ENCODE peak calls at places on chromosome 4, in eight cellular contexts. W is H54, L is suprapubic skin, E is K562, H is GM12892, B is ovary, O is uterus, Z is lower leg skin. R is an unnamed sample.

GRCh38 chr4:86595426-86595805 is 1.3 kb downstream of the PTPN13 start:
- DNase-seq in W (no peak), L (no peak), E (no peak), H (no peak), B (no peak), O (no peak), Z (no peak), R (no peak)

GRCh38 chr4:176377705-176378302 is 58.0 kb downstream of the SPCS3 start:
- DNase-seq in W (no peak), L (no peak), E (no peak), H (no peak), B (no peak), O (no peak), Z (no peak), R (no peak)

GRCh38 chr4:76194325-76194724 is 19.3 kb downstream of the SCARB2 start:
- DNase-seq in W (peak), L (no peak), E (peak), H (no peak), B (no peak), O (no peak), Z (no peak), R (no peak)

GRCh38 chr4:174999407-174999806 is 81.2 kb downstream of the ADAM29 start:
- DNase-seq in W (no peak), L (no peak), E (no peak), H (no peak), B (no peak), O (no peak), Z (no peak), R (no peak)

GRCh38 chr4:1511441-1512041 is 105.3 kb upstream of the NKX1-1 start:
- DNase-seq in W (no peak), L (no peak), E (peak), H (no peak), B (peak), O (peak), Z (peak), R (no peak)

GRCh38 chr4:187908731-187909130 is 86.8 kb upstream of the ZFP42 start:
- DNase-seq in W (no peak), L (no peak), E (no peak), H (no peak), B (no peak), O (no peak), Z (no peak), R (no peak)

GRCh38 chr4:148214529-148215166 is 227.6 kb downstream of the NR3C2 start:
- DNase-seq in W (no peak), L (no peak), E (no peak), H (no peak), B (peak), O (peak), Z (peak), R (no peak)

GRCh38 chr4:157043131-157043530 is 32.8 kb upstream of the GLRB start:
- DNase-seq in W (no peak), L (no peak), E (no peak), H (no peak), B (no peak), O (no peak), Z (no peak), R (no peak)

GRCh38 chr4:122826596-122827257 is at the start of gene FGF2:
- DNase-seq in W (no peak), L (peak), E (peak), H (peak), B (peak), O (peak), Z (peak), R (peak)

GRCh38 chr4:616911-617643 is 8.3 kb upstream of the PDE6B start:
- DNase-seq in W (no peak), L (peak), E (no peak), H (no peak), B (peak), O (no peak), Z (no peak), R (no peak)

GRCh38 chr4:124322234-124322831 is 390.2 kb downstream of the ANKRD50 start:
- DNase-seq in W (no peak), L (no peak), E (peak), H (no peak), B (no peak), O (no peak), Z (no peak), R (no peak)

GRCh38 chr4:163540448-163540847 is 46.0 kb downstream of the TMA16 start:
- DNase-seq in W (no peak), L (no peak), E (no peak), H (no peak), B (no peak), O (no peak), Z (no peak), R (no peak)

GRCh38 chr4:170004656-170005250 is 21.4 kb downstream of the MFAP3L start:
- DNase-seq in W (no peak), L (no peak), E (no peak), H (no peak), B (no peak), O (no peak), Z (no peak), R (no peak)

GRCh38 chr4:122821097-122821496 is 5.5 kb upstream of the FGF2 start:
- DNase-seq in W (no peak), L (no peak), E (no peak), H (no peak), B (no peak), O (no peak), Z (no peak), R (no peak)

GRCh38 chr4:148935179-148935578 is 493.0 kb upstream of the NR3C2 start:
- DNase-seq in W (no peak), L (no peak), E (no peak), H (no peak), B (no peak), O (no peak), Z (no peak), R (no peak)

GRCh38 chr4:13399257-13399656 is 84.9 kb downstream of the RAB28 start:
- DNase-seq in W (peak), L (no peak), E (peak), H (no peak), B (no peak), O (no peak), Z (no peak), R (no peak)

GRCh38 chr4:109751852-109752251 is 22.0 kb upstream of the PLA2G12A start:
- DNase-seq in W (no peak), L (no peak), E (no peak), H (no peak), B (no peak), O (no peak), Z (no peak), R (no peak)

GRCh38 chr4:41994461-41994860 is 4.1 kb downstream of the SLC30A9 start:
- DNase-seq in W (no peak), L (no peak), E (no peak), H (no peak), B (no peak), O (no peak), Z (no peak), R (no peak)

GRCh38 chr4:41991916-41992767 is 1.8 kb downstream of the SLC30A9 start:
- DNase-seq in W (no peak), L (no peak), E (no peak), H (no peak), B (no peak), O (no peak), Z (no peak), R (no peak)

GRCh38 chr4:41992967-41993857 is 2.9 kb downstream of the SLC30A9 start:
- DNase-seq in W (no peak), L (no peak), E (no peak), H (no peak), B (no peak), O (no peak), Z (no peak), R (no peak)

GRCh38 chr4:41990029-41990382 is 324 bp upstream of the SLC30A9 start:
- DNase-seq in W (no peak), L (no peak), E (no peak), H (no peak), B (no peak), O (no peak), Z (no peak), R (no peak)

DNA sequence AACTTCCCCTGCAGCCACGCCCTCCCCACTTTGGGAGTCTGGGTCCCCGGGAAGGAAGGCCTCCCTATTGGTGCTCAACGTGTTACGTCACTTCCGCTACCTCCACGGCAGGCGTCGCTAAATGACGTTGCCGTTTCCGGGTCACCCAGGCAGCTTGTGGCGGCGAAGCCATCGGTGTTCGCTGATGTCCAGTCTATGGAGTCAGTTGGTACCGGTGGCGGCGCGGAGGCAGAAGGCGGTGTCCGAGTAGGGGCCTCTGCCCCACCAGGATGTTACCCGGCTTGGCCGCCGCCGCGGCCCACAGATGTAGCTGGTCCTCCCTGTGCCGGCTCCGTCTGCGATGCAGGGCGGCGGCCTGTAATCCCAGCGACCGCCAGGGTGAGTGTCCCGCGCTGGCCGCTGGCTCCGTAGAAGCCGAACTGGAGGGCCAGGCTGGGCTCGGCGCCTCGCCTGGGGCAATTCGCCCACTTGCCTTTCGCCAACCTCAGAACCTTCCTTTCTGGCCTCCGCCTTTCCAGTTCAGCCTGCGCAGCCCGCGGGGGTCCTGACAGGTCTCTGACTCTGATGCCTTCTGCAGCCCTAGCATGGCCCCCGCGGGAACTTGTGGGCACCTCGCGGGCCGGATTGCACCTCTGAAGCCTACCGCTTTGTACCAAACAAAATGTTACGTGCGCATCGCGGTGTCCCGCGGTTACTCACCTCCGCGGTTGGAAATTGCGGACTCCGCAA is at the start of gene SLC30A9:
- DNase-seq in W (peak), L (peak), E (peak), H (peak), B (peak), O (peak), Z (peak), R (peak)
- TF ChIP-seq POLR2A in W (peak), L (peak), E (peak), H (peak), B (peak), O (peak), Z (peak), R (peak)

GRCh38 chr4:6782147-6782845 is at the start of gene KIAA0232:
- DNase-seq in W (peak), L (peak), E (peak), H (peak), B (peak), O (peak), Z (peak), R (peak)

GRCh38 chr4:6781561-6781960 is 966 bp upstream of the KIAA0232 start:
- DNase-seq in W (no peak), L (no peak), E (no peak), H (no peak), B (no peak), O (peak), Z (no peak), R (no peak)

GRCh38 chr4:6782846-6783110 is 251 bp downstream of the KIAA0232 start:
- DNase-seq in W (no peak), L (no peak), E (no peak), H (no peak), B (no peak), O (no peak), Z (no peak), R (no peak)

GRCh38 chr4:6785572-6785925 is 3.0 kb downstream of the KIAA0232 start:
- DNase-seq in W (no peak), L (no peak), E (no peak), H (no peak), B (no peak), O (no peak), Z (no peak), R (no peak)

DNA sequence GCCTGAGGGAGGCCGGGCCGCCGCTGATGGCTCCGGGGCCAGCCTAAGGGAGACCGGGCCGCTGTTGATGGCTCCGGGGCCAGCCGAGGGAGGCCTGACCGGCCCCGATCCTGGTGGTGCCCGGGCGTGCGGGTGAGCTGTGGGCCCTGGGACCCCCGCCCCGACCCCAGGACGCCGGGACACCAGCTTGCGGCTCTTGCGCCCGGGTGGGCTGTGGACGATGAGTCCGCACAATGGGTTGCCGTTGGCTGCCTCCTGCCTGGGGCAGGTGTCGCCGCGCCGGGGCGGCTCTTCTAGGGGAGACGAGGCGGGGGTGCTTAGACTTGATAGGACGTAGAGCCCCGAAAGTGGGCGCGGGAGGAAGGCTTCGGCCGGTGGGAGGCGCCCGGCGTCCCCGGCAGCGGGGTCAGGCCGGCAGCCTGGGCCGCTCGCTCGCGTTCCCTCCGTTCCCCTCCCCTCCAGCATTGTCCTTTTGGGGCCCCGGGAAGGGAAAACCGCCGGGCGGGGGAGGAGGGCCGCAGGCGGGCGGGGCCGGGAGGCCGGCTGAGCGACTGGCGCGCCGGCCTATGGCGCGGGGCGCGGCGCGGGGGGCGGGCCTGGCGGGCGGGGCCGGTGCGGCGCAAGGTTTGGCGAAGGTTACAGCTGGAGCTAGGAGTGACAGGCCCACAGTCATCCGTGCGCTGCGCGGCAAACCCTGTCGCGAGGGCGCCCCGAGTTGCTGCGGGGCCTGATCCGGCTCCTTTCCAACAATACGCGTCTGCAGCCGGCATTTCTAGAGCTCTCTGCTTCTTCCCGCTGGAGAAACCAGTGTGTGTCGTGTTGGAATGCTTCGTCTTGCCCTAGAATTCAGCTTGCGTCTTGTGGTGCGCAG is 819 bp downstream of the KIAA0232 start:
- DNase-seq in W (peak), L (peak), E (peak), H (peak), B (peak), O (peak), Z (peak), R (peak)
- TF ChIP-seq POLR2A in W (peak), L (peak), E (peak), H (peak), B (peak), O (peak), Z (peak), R (peak)

DNA sequence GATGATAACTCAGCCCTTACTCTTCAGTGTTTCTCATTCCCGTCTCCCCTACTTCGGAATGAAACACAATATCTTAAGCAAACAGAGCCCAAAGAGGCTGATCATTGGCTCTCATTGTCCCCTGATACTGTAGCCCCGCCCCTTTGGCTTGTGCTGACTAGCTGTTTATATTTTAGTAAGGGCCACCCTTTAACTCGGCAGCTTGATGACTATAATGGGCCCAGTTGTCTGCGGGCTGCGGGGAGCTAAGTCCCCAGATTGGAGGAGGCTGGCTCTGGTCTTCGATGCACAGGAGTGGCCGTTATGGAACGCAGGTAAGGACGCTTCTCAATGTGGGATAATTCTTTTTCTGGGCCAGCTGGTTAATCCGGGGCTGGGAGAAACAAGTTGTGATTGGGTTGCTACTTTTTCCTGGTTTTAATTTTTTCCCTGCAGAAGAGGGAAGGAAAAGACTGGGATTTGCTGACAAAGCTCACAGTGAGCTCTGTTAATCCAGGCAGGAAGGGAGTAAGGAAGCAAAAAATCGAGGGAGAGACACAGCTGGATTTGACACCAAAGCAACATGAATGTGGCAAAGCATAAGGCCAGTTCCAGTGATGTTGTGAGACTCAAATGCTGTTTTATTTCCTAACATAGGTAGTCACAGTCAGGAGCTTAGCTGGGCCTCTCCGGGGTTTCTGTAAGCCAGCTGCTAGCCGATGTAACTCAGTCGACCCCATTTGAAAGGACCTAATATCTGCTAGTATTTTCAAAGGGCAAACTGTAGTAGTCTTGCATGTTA is at the start of gene TRIM2:
- DNase-seq in W (peak), L (peak), E (peak), H (no peak), B (peak), O (peak), Z (peak), R (peak)
- TF ChIP-seq POLR2A in W (no peak), L (no peak), E (no peak), H (no peak), B (no peak), O (peak), Z (no peak), R (peak)

GRCh38 chr4:142846105-142846728 is at the start of gene INPP4B:
- DNase-seq in W (peak), L (no peak), E (no peak), H (no peak), B (peak), O (peak), Z (no peak), R (peak)
- TF ChIP-seq POLR2A in W (no peak), L (no peak), E (no peak), H (no peak), B (no peak), O (peak), Z (no peak), R (peak)

DNA sequence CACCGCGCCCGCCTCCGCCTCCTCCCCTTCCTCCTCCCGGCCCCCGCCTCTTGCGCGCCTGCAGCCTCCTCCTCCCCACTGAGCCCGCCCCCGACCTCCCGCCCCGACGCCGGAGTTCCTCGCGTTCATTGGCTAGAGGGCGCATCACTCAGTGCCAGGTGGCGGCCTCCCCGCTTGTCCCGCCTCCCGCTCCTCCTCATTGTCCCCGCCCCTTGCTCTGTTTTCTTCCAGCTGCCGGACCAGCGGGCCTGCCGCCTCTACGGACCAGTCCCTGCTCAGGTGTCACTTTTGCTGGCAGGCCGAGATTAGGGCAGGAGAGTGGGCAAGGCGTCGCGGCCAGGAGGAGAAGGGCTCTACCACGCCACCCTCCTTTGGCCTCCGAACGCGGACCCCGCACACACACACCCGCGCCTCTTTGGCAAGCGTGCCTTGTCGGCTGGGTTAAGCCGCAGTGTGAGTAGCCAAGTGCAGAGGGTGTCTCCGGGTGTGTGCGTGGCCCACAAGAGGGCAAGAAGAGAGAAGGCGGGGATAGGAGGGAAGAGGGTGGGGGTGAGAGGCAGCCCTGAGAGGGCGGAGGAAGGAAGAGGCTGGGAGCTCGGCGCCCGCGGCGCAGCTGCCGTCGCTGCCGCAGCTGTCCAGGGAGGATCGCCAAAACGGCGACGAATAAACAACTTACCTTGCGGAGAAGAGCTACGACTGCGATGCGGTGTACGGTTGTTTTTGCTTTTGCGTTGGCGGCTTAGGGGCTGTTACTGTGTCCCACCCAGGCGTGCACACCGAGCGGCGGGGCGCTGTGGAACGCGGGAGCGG is 436 bp upstream of the PPP3CA start:
- DNase-seq in W (peak), L (peak), E (peak), H (peak), B (peak), O (peak), Z (peak), R (peak)
- TF ChIP-seq POLR2A in W (peak), L (peak), E (no peak), H (peak), B (peak), O (peak), Z (no peak), R (peak)

R was measured in transverse colon.